ENCODE peak calls at places on chromosome 20, in six cellular contexts. One of them, this sample, is unnamed. For H3K27me3, the result is how much of the 10 kb centered on the place peaks cover.

GRCh38 chr20:52824494-52825216 is 147.5 kb upstream of the TSHZ2 start:
- DNase-seq in psoas muscle: no peak
- DNase-seq in uterus: no peak
- DNase-seq in Caco-2: no peak
- DNase-seq in fibroblast of lung: no peak
- DNase-seq in spleen: no peak
- DNase-seq in this sample: no peak

GRCh38 chr20:49303211-49303610 is 25.4 kb upstream of the ZNFX1 start:
- DNase-seq in Caco-2: no peak
- DNase-seq in spleen: no peak
- DNase-seq in fibroblast of lung: peak
- DNase-seq in psoas muscle: no peak
- DNase-seq in uterus: no peak
- DNase-seq in this sample: no peak

GRCh38 chr20:58714923-58715708 is 22.5 kb downstream of the NPEPL1 start:
- DNase-seq in uterus: peak
- DNase-seq in spleen: peak
- DNase-seq in Caco-2: no peak
- DNase-seq in fibroblast of lung: no peak
- DNase-seq in psoas muscle: no peak
- DNase-seq in this sample: no peak

GRCh38 chr20:61804896-61805295 is 260.8 kb downstream of the TAF4 start:
- DNase-seq in psoas muscle: no peak
- DNase-seq in Caco-2: no peak
- DNase-seq in spleen: peak
- DNase-seq in fibroblast of lung: peak
- DNase-seq in uterus: no peak
- DNase-seq in this sample: no peak

GRCh38 chr20:9203081-9203447 is 134.2 kb downstream of the PLCB4 start:
- DNase-seq in psoas muscle: no peak
- DNase-seq in Caco-2: no peak
- DNase-seq in fibroblast of lung: peak
- DNase-seq in spleen: no peak
- DNase-seq in uterus: no peak
- DNase-seq in this sample: no peak

GRCh38 chr20:5658897-5659296 is 91.3 kb upstream of the SHLD1 start:
- DNase-seq in spleen: peak
- DNase-seq in psoas muscle: peak
- DNase-seq in uterus: peak
- DNase-seq in Caco-2: no peak
- DNase-seq in fibroblast of lung: peak
- DNase-seq in this sample: peak

GRCh38 chr20:34268851-34269668 is 27.8 kb downstream of the ASIP start:
- DNase-seq in uterus: peak
- DNase-seq in psoas muscle: peak
- DNase-seq in Caco-2: no peak
- DNase-seq in spleen: peak
- DNase-seq in fibroblast of lung: peak
- DNase-seq in this sample: no peak

GRCh38 chr20:56237337-56237736 is 11.2 kb upstream of the MC3R start:
- DNase-seq in spleen: no peak
- DNase-seq in uterus: no peak
- DNase-seq in Caco-2: no peak
- DNase-seq in fibroblast of lung: no peak
- DNase-seq in psoas muscle: no peak
- DNase-seq in this sample: no peak

GRCh38 chr20:46359233-46359751 is 47.1 kb downstream of the ELMO2 start:
- DNase-seq in uterus: no peak
- DNase-seq in fibroblast of lung: no peak
- DNase-seq in Caco-2: no peak
- DNase-seq in spleen: no peak
- DNase-seq in psoas muscle: no peak
- DNase-seq in this sample: no peak

GRCh38 chr20:14232650-14233049 is 104.8 kb downstream of the FLRT3 start:
- DNase-seq in spleen: no peak
- DNase-seq in uterus: no peak
- DNase-seq in psoas muscle: no peak
- DNase-seq in fibroblast of lung: no peak
- DNase-seq in Caco-2: no peak
- DNase-seq in this sample: no peak

GRCh38 chr20:13515796-13516533 is 122.8 kb downstream of the TASP1 start:
- DNase-seq in uterus: no peak
- DNase-seq in spleen: no peak
- DNase-seq in fibroblast of lung: no peak
- DNase-seq in psoas muscle: no peak
- DNase-seq in Caco-2: no peak
- DNase-seq in this sample: no peak

GRCh38 chr20:39292193-39292736 is 330.1 kb downstream of the DHX35 start:
- DNase-seq in uterus: no peak
- DNase-seq in psoas muscle: no peak
- DNase-seq in Caco-2: no peak
- DNase-seq in spleen: no peak
- DNase-seq in fibroblast of lung: peak
- DNase-seq in this sample: no peak

DNA sequence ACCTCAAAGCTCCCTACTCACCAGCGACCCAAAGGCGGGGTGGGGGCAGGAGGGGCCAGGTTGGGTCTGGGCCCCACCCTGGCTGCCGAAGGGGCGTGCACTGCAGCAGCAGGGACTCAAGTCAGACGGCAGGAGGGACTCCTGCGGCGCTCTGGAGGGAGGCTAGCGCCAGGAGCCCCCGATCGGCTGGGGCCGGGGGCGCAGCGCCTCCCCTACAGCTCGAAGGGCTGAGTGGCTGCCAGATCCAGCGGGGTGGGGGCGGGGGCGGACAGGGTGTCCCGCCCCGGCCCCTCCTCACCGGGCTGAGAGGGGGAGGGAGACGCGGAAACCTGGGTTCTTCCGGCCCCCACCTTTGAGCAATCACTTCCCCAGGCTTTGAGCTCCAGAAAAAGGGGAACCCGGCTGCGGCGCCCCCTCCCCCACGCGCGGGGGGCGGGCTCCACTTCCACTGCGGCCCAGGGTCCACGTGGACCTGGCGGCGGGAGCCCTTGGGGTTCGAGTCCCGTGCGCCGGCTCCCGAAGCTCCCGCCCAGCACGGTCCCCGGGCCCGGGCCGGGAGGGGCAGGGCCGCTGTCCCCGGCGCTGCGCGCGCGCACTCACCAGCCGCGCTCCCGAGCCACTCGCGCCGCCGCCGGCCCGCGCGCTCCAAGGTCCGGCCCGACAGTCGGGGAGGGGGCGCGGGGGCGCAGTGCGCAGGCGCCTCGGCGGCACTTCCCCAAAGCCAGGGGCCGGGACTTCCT is at the start of gene RGS19:
- DNase-seq in spleen: peak
- DNase-seq in fibroblast of lung: peak
- DNase-seq in uterus: peak
- DNase-seq in Caco-2: peak
- DNase-seq in psoas muscle: peak
- DNase-seq in this sample: no peak
- TF ChIP-seq CTCF in spleen: no peak
- TF ChIP-seq CTCF in fibroblast of lung: no peak
- TF ChIP-seq CTCF in uterus: no peak
- TF ChIP-seq CTCF in Caco-2: no peak
- TF ChIP-seq CTCF in psoas muscle: no peak
- TF ChIP-seq CTCF in this sample: no peak

GRCh38 chr20:62994850-62995249 is 11.9 kb downstream of the BHLHE23 start:
- DNase-seq in Caco-2: no peak
- DNase-seq in spleen: no peak
- DNase-seq in psoas muscle: no peak
- DNase-seq in fibroblast of lung: no peak
- DNase-seq in uterus: no peak
- DNase-seq in this sample: no peak

GRCh38 chr20:62995898-62996595 is 10.7 kb downstream of the BHLHE23 start:
- DNase-seq in Caco-2: no peak
- DNase-seq in fibroblast of lung: no peak
- DNase-seq in uterus: no peak
- DNase-seq in spleen: no peak
- DNase-seq in psoas muscle: no peak
- DNase-seq in this sample: no peak

GRCh38 chr20:62995481-62995880 is 11.3 kb downstream of the BHLHE23 start:
- DNase-seq in Caco-2: no peak
- DNase-seq in psoas muscle: no peak
- DNase-seq in uterus: no peak
- DNase-seq in spleen: no peak
- DNase-seq in fibroblast of lung: no peak
- DNase-seq in this sample: no peak

GRCh38 chr20:62997626-62998025 is 9.1 kb downstream of the BHLHE23 start:
- DNase-seq in uterus: no peak
- DNase-seq in Caco-2: no peak
- DNase-seq in psoas muscle: no peak
- DNase-seq in fibroblast of lung: no peak
- DNase-seq in spleen: no peak
- DNase-seq in this sample: no peak

GRCh38 chr20:62996596-62996982 is 10.2 kb downstream of the BHLHE23 start:
- DNase-seq in spleen: no peak
- DNase-seq in fibroblast of lung: no peak
- DNase-seq in Caco-2: no peak
- DNase-seq in uterus: no peak
- DNase-seq in psoas muscle: no peak
- DNase-seq in this sample: no peak
- H3K27me3 ChIP-seq in spleen: under half
- H3K27me3 ChIP-seq in fibroblast of lung: under half
- H3K27me3 ChIP-seq in Caco-2: under half
- H3K27me3 ChIP-seq in uterus: under half
- H3K27me3 ChIP-seq in psoas muscle: half or more
- H3K27me3 ChIP-seq in this sample: half or more

GRCh38 chr20:59938696-59939051 is 1.4 kb downstream of the PPP1R3D start:
- DNase-seq in psoas muscle: peak
- DNase-seq in uterus: peak
- DNase-seq in fibroblast of lung: no peak
- DNase-seq in spleen: no peak
- DNase-seq in Caco-2: no peak
- DNase-seq in this sample: no peak

GRCh38 chr20:59940956-59941294 is 736 bp downstream of the FAM217B start:
- DNase-seq in fibroblast of lung: no peak
- DNase-seq in Caco-2: no peak
- DNase-seq in spleen: no peak
- DNase-seq in uterus: no peak
- DNase-seq in psoas muscle: no peak
- DNase-seq in this sample: no peak

GRCh38 chr20:59939052-59939878 is 840 bp downstream of the PPP1R3D start:
- DNase-seq in uterus: peak
- DNase-seq in fibroblast of lung: peak
- DNase-seq in spleen: peak
- DNase-seq in Caco-2: no peak
- DNase-seq in psoas muscle: peak
- DNase-seq in this sample: no peak

GRCh38 chr20:59939879-59940128 is 301 bp downstream of the PPP1R3D start:
- DNase-seq in spleen: peak
- DNase-seq in uterus: no peak
- DNase-seq in psoas muscle: peak
- DNase-seq in fibroblast of lung: no peak
- DNase-seq in Caco-2: peak
- DNase-seq in this sample: no peak

DNA sequence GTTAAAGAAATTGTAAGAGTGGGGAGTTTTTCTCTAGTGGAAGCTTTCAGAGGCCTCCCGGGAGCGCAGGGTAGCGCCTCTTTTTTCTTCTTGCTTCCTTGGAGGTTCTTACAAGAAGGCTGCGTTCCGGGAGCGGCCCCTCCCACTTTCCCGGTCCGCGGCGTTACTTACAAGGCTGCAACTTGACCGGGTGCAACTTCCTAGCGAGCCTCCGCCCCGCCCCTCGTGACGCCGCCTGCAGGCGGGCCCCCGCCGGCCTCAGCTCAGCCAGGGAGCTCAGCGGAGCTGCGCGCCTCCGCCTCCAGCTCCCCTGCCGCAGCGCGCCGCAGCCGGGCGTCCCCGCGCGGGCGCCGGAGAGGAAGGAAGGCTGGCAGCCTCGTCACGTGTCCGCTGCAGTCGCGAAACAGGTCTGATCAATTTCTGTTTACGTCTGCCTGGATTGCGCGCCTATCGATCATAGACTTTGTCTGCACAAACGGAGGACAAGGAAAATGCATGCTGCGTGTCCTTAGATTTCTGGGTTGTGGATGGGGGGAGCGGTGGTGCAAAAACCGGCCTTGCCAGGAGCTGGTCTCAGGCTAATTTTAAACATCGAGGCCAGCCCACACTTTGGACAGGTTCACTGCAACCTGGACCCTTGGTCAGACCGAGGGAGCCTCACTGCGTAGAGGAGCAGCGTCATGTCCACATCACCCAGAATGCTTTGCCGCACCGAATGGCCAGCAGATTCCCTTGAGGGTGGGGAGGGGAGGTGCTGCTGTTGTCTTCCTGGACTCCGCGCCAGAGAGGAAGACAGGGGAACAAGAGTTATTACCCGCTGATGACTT is at the start of the genes FAM217B and PPP1R3D:
- DNase-seq in uterus: peak
- DNase-seq in Caco-2: peak
- DNase-seq in psoas muscle: peak
- DNase-seq in spleen: peak
- DNase-seq in fibroblast of lung: peak
- DNase-seq in this sample: peak
- TF ChIP-seq CTCF in uterus: peak
- TF ChIP-seq CTCF in Caco-2: peak
- TF ChIP-seq CTCF in psoas muscle: peak
- TF ChIP-seq CTCF in spleen: peak
- TF ChIP-seq CTCF in fibroblast of lung: no peak
- TF ChIP-seq CTCF in this sample: no peak

DNA sequence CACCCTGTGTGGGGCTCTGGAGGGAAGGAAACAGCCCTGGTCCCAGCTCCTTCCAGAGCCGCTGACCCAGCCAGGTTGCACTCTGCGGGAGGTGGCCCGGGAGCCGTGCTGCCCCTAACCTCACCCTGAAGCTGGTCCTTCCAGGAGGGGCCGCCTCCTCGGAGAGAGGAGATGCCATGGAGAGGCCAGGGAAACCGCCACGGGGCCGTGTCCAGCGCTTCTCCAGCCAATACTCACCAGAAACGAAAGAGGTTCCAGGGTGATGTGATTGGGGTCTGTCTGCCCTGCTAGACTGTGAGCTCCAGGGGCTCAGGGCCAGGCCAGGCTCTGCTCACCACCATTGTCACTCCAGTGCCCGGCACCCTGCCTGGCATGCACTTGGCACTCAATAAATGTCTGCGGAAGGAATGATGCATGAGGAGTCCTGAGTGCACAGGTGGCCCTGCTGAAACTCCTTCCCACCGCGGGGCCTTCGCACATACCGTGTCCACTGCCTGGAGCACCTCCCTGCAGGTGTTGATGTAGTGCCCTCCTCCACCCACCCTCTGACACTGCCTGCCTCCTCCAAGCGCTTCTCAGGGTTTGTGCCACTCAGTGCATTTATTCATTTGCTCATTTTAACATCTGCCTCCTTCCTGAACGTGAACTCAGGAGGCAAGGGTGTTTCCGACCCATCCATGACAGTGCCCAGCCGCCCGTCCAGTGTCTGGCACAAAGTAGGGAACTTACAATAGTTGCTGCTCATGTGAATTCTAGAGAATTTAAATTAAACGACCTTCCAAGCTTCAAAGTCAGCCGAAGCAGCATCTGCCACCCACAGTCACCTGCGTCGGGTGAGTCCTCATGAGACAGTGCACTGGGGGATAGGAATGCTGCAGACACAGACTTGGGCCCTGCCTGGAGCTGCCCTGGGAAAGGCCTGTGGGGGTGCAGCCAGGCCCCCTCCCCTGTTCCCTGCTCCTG is 30.3 kb downstream of the RBM38 start:
- DNase-seq in Caco-2: no peak
- DNase-seq in psoas muscle: no peak
- DNase-seq in uterus: no peak
- DNase-seq in spleen: peak
- DNase-seq in fibroblast of lung: no peak
- DNase-seq in this sample: no peak
- H3K27me3 ChIP-seq in Caco-2: under half
- H3K27me3 ChIP-seq in psoas muscle: under half
- H3K27me3 ChIP-seq in uterus: under half
- H3K27me3 ChIP-seq in spleen: under half
- H3K27me3 ChIP-seq in fibroblast of lung: under half
- H3K27me3 ChIP-seq in this sample: under half